ENCODE peak calls at places on chromosomes 5 and 9, in six cellular contexts. One of them, this sample, is unnamed.

GRCh38 chr9:136860933-136861873 is 4.9 kb downstream of the EDF1 start:
- DNase-seq in sciatic nerve: no peak
- DNase-seq in GM03348: no peak
- DNase-seq in germinal center: no peak
- DNase-seq in naive B cell: no peak
- DNase-seq in G401: no peak
- DNase-seq in this sample: no peak

GRCh38 chr5:1421521-1422341 is 23.5 kb downstream of the SLC6A3 start:
- DNase-seq in sciatic nerve: no peak
- DNase-seq in GM03348: no peak
- DNase-seq in germinal center: no peak
- DNase-seq in naive B cell: no peak
- DNase-seq in G401: no peak
- DNase-seq in this sample: no peak

GRCh38 chr5:127009784-127010183 is 20.6 kb downstream of the MARCHF3 start:
- DNase-seq in sciatic nerve: no peak
- DNase-seq in GM03348: no peak
- DNase-seq in germinal center: no peak
- DNase-seq in naive B cell: no peak
- DNase-seq in G401: no peak
- DNase-seq in this sample: no peak

GRCh38 chr5:132473608-132474007 is 17.0 kb downstream of the IRF1 start:
- DNase-seq in sciatic nerve: peak
- DNase-seq in GM03348: no peak
- DNase-seq in germinal center: no peak
- DNase-seq in naive B cell: no peak
- DNase-seq in G401: no peak
- DNase-seq in this sample: no peak

GRCh38 chr9:68836788-68837187 is 131.7 kb downstream of the PIP5K1B start:
- DNase-seq in sciatic nerve: no peak
- DNase-seq in GM03348: no peak
- DNase-seq in germinal center: no peak
- DNase-seq in naive B cell: no peak
- DNase-seq in G401: peak
- DNase-seq in this sample: no peak

GRCh38 chr5:129097498-129098296 is 3.1 kb downstream of the ISOC1 start:
- DNase-seq in sciatic nerve: no peak
- DNase-seq in GM03348: no peak
- DNase-seq in germinal center: no peak
- DNase-seq in naive B cell: no peak
- DNase-seq in G401: no peak
- DNase-seq in this sample: no peak

GRCh38 chr9:102069969-102070368 is 331.5 kb upstream of the GRIN3A start:
- DNase-seq in sciatic nerve: no peak
- DNase-seq in GM03348: no peak
- DNase-seq in germinal center: no peak
- DNase-seq in naive B cell: no peak
- DNase-seq in G401: no peak
- DNase-seq in this sample: no peak

GRCh38 chr5:123545506-123545905 is 33.5 kb downstream of the CSNK1G3 start:
- DNase-seq in sciatic nerve: no peak
- DNase-seq in GM03348: peak
- DNase-seq in germinal center: no peak
- DNase-seq in naive B cell: no peak
- DNase-seq in G401: no peak
- DNase-seq in this sample: no peak

GRCh38 chr5:59673438-59674058 is 220.0 kb downstream of the PDE4D start:
- DNase-seq in sciatic nerve: no peak
- DNase-seq in GM03348: peak
- DNase-seq in germinal center: peak
- DNase-seq in naive B cell: peak
- DNase-seq in G401: peak
- DNase-seq in this sample: peak